ENCODE peak calls at places on chromosome 3, in eight cellular contexts. One of them, this sample, is unnamed.

GRCh38 chr3:31343075-31343474 is 189.7 kb upstream of the STT3B start:
- DNase-seq in SJSA1: no peak
- DNase-seq in right cardiac atrium: no peak
- DNase-seq in esophagus squamous epithelium: no peak
- DNase-seq in CD8-positive, alpha-beta memory T cell: no peak
- DNase-seq in CD8-positive, alpha-beta T cell: no peak
- DNase-seq in AG04450: no peak
- DNase-seq in transverse colon: no peak
- DNase-seq in this sample: no peak

GRCh38 chr3:19885468-19885867 is 48.5 kb downstream of the EFHB start:
- DNase-seq in transverse colon: no peak
- DNase-seq in AG04450: no peak
- DNase-seq in CD8-positive, alpha-beta memory T cell: no peak
- DNase-seq in CD8-positive, alpha-beta T cell: no peak
- DNase-seq in esophagus squamous epithelium: no peak
- DNase-seq in SJSA1: no peak
- DNase-seq in right cardiac atrium: no peak
- DNase-seq in this sample: no peak

GRCh38 chr3:168884353-168884903 is 779.1 kb downstream of the MECOM start:
- DNase-seq in right cardiac atrium: peak
- DNase-seq in transverse colon: peak
- DNase-seq in AG04450: peak
- DNase-seq in CD8-positive, alpha-beta memory T cell: no peak
- DNase-seq in esophagus squamous epithelium: no peak
- DNase-seq in CD8-positive, alpha-beta T cell: no peak
- DNase-seq in SJSA1: no peak
- DNase-seq in this sample: peak

GRCh38 chr3:157920804-157921203 is 185.4 kb downstream of the SHOX2 start:
- DNase-seq in SJSA1: no peak
- DNase-seq in CD8-positive, alpha-beta T cell: no peak
- DNase-seq in AG04450: no peak
- DNase-seq in right cardiac atrium: no peak
- DNase-seq in esophagus squamous epithelium: no peak
- DNase-seq in transverse colon: no peak
- DNase-seq in CD8-positive, alpha-beta memory T cell: no peak
- DNase-seq in this sample: no peak

GRCh38 chr3:32354362-32354778 is 37.3 kb upstream of the CMTM7 start:
- DNase-seq in SJSA1: no peak
- DNase-seq in CD8-positive, alpha-beta memory T cell: no peak
- DNase-seq in AG04450: no peak
- DNase-seq in CD8-positive, alpha-beta T cell: no peak
- DNase-seq in right cardiac atrium: no peak
- DNase-seq in esophagus squamous epithelium: no peak
- DNase-seq in transverse colon: no peak
- DNase-seq in this sample: no peak

GRCh38 chr3:26437678-26438077 is 184.9 kb upstream of the LRRC3B start:
- DNase-seq in CD8-positive, alpha-beta memory T cell: no peak
- DNase-seq in CD8-positive, alpha-beta T cell: no peak
- DNase-seq in esophagus squamous epithelium: no peak
- DNase-seq in SJSA1: no peak
- DNase-seq in transverse colon: no peak
- DNase-seq in AG04450: no peak
- DNase-seq in right cardiac atrium: no peak
- DNase-seq in this sample: peak

GRCh38 chr3:195883801-195884200 is 24.6 kb downstream of the TNK2 start:
- DNase-seq in esophagus squamous epithelium: no peak
- DNase-seq in right cardiac atrium: no peak
- DNase-seq in transverse colon: no peak
- DNase-seq in CD8-positive, alpha-beta memory T cell: no peak
- DNase-seq in AG04450: no peak
- DNase-seq in SJSA1: no peak
- DNase-seq in CD8-positive, alpha-beta T cell: no peak
- DNase-seq in this sample: no peak

GRCh38 chr3:196159952-196160804 is 51.0 kb downstream of the ZDHHC19 start:
- DNase-seq in AG04450: no peak
- DNase-seq in SJSA1: no peak
- DNase-seq in CD8-positive, alpha-beta T cell: no peak
- DNase-seq in CD8-positive, alpha-beta memory T cell: no peak
- DNase-seq in transverse colon: peak
- DNase-seq in right cardiac atrium: no peak
- DNase-seq in esophagus squamous epithelium: peak
- DNase-seq in this sample: peak

GRCh38 chr3:161217496-161217895 is 3.6 kb upstream of the NMD3 start:
- DNase-seq in CD8-positive, alpha-beta T cell: no peak
- DNase-seq in SJSA1: peak
- DNase-seq in transverse colon: no peak
- DNase-seq in AG04450: no peak
- DNase-seq in right cardiac atrium: no peak
- DNase-seq in CD8-positive, alpha-beta memory T cell: no peak
- DNase-seq in esophagus squamous epithelium: no peak
- DNase-seq in this sample: no peak

GRCh38 chr3:17039579-17039978 is 154.8 kb downstream of the PLCL2 start:
- DNase-seq in CD8-positive, alpha-beta memory T cell: no peak
- DNase-seq in esophagus squamous epithelium: no peak
- DNase-seq in right cardiac atrium: no peak
- DNase-seq in AG04450: peak
- DNase-seq in transverse colon: no peak
- DNase-seq in SJSA1: peak
- DNase-seq in CD8-positive, alpha-beta T cell: no peak
- DNase-seq in this sample: peak

GRCh38 chr3:137792633-137793271 is 28.6 kb downstream of the SOX14 start:
- DNase-seq in transverse colon: no peak
- DNase-seq in CD8-positive, alpha-beta T cell: no peak
- DNase-seq in esophagus squamous epithelium: no peak
- DNase-seq in right cardiac atrium: no peak
- DNase-seq in SJSA1: no peak
- DNase-seq in CD8-positive, alpha-beta memory T cell: no peak
- DNase-seq in AG04450: no peak
- DNase-seq in this sample: no peak

GRCh38 chr3:113441051-113441770 is at the start of gene CFAP44:
- DNase-seq in transverse colon: peak
- DNase-seq in esophagus squamous epithelium: no peak
- DNase-seq in right cardiac atrium: peak
- DNase-seq in AG04450: peak
- DNase-seq in CD8-positive, alpha-beta T cell: peak
- DNase-seq in CD8-positive, alpha-beta memory T cell: peak
- DNase-seq in SJSA1: peak
- DNase-seq in this sample: no peak

GRCh38 chr3:106628407-106628806 is 748.8 kb upstream of the CCDC54 start:
- DNase-seq in AG04450: peak
- DNase-seq in CD8-positive, alpha-beta memory T cell: no peak
- DNase-seq in esophagus squamous epithelium: no peak
- DNase-seq in transverse colon: no peak
- DNase-seq in SJSA1: no peak
- DNase-seq in right cardiac atrium: no peak
- DNase-seq in CD8-positive, alpha-beta T cell: no peak
- DNase-seq in this sample: peak

GRCh38 chr3:56911363-56911762 is 109.6 kb upstream of the ARHGEF3 start:
- DNase-seq in esophagus squamous epithelium: no peak
- DNase-seq in CD8-positive, alpha-beta memory T cell: no peak
- DNase-seq in CD8-positive, alpha-beta T cell: no peak
- DNase-seq in transverse colon: no peak
- DNase-seq in SJSA1: no peak
- DNase-seq in AG04450: no peak
- DNase-seq in right cardiac atrium: no peak
- DNase-seq in this sample: no peak

GRCh38 chr3:65342084-65342683 is 654.4 kb upstream of the ADAMTS9 start:
- DNase-seq in CD8-positive, alpha-beta memory T cell: no peak
- DNase-seq in CD8-positive, alpha-beta T cell: no peak
- DNase-seq in right cardiac atrium: peak
- DNase-seq in esophagus squamous epithelium: no peak
- DNase-seq in AG04450: no peak
- DNase-seq in transverse colon: peak
- DNase-seq in SJSA1: peak
- DNase-seq in this sample: peak

GRCh38 chr3:13023251-13024055 is 49.8 kb downstream of the IQSEC1 start:
- DNase-seq in transverse colon: no peak
- DNase-seq in SJSA1: no peak
- DNase-seq in right cardiac atrium: peak
- DNase-seq in esophagus squamous epithelium: no peak
- DNase-seq in AG04450: no peak
- DNase-seq in CD8-positive, alpha-beta T cell: no peak
- DNase-seq in CD8-positive, alpha-beta memory T cell: no peak
- DNase-seq in this sample: no peak

GRCh38 chr3:108552267-108553159 is 36.7 kb downstream of the CIP2A start:
- DNase-seq in esophagus squamous epithelium: no peak
- DNase-seq in CD8-positive, alpha-beta T cell: no peak
- DNase-seq in SJSA1: no peak
- DNase-seq in CD8-positive, alpha-beta memory T cell: no peak
- DNase-seq in transverse colon: no peak
- DNase-seq in right cardiac atrium: no peak
- DNase-seq in AG04450: peak
- DNase-seq in this sample: no peak

GRCh38 chr3:106745344-106746168 is 631.7 kb upstream of the CCDC54 start:
- DNase-seq in CD8-positive, alpha-beta T cell: no peak
- DNase-seq in CD8-positive, alpha-beta memory T cell: no peak
- DNase-seq in transverse colon: no peak
- DNase-seq in AG04450: peak
- DNase-seq in esophagus squamous epithelium: no peak
- DNase-seq in right cardiac atrium: no peak
- DNase-seq in SJSA1: no peak
- DNase-seq in this sample: no peak

GRCh38 chr3:190673157-190673556 is 159.3 kb downstream of the IL1RAP start:
- DNase-seq in SJSA1: no peak
- DNase-seq in CD8-positive, alpha-beta T cell: no peak
- DNase-seq in right cardiac atrium: no peak
- DNase-seq in AG04450: no peak
- DNase-seq in esophagus squamous epithelium: no peak
- DNase-seq in transverse colon: no peak
- DNase-seq in CD8-positive, alpha-beta memory T cell: no peak
- DNase-seq in this sample: no peak
- H3K27ac ChIP-seq in SJSA1: peak
- H3K27ac ChIP-seq in CD8-positive, alpha-beta T cell: no peak
- H3K27ac ChIP-seq in right cardiac atrium: no peak
- H3K27ac ChIP-seq in AG04450: no peak
- H3K27ac ChIP-seq in esophagus squamous epithelium: no peak
- H3K27ac ChIP-seq in transverse colon: no peak
- H3K27ac ChIP-seq in CD8-positive, alpha-beta memory T cell: no peak
- H3K27ac ChIP-seq in this sample: no peak

DNA sequence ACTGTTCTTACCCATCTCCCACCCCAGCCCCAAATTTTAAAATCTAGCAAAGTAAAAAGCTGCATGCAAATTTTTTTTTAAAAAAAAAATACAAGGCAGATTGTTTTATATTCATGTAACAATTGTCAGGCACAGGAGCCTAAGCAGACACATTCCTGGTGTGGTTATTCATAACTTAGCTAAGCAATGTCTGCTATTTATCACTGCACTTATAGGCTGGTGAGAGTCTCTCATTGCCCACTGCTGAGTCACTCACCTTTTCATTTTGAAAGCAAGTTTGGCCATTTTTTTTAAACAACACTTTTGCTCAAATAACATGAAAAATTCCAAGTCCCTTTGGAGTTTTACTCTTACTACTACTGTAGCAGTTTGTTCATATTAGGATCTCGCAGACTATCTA is 413.9 kb downstream of the RBMS3 start:
- DNase-seq in AG04450: peak
- DNase-seq in CD8-positive, alpha-beta memory T cell: no peak
- DNase-seq in SJSA1: peak
- DNase-seq in transverse colon: no peak
- DNase-seq in CD8-positive, alpha-beta T cell: no peak
- DNase-seq in esophagus squamous epithelium: no peak
- DNase-seq in right cardiac atrium: no peak
- DNase-seq in this sample: peak
- H3K27ac ChIP-seq in AG04450: no peak
- H3K27ac ChIP-seq in CD8-positive, alpha-beta memory T cell: no peak
- H3K27ac ChIP-seq in SJSA1: peak
- H3K27ac ChIP-seq in transverse colon: peak
- H3K27ac ChIP-seq in CD8-positive, alpha-beta T cell: no peak
- H3K27ac ChIP-seq in esophagus squamous epithelium: peak
- H3K27ac ChIP-seq in right cardiac atrium: no peak
- H3K27ac ChIP-seq in this sample: peak

GRCh38 chr3:71011565-71012287 is 571.8 kb downstream of the FOXP1 start:
- DNase-seq in transverse colon: no peak
- DNase-seq in CD8-positive, alpha-beta T cell: no peak
- DNase-seq in CD8-positive, alpha-beta memory T cell: no peak
- DNase-seq in AG04450: no peak
- DNase-seq in SJSA1: no peak
- DNase-seq in right cardiac atrium: no peak
- DNase-seq in esophagus squamous epithelium: no peak
- DNase-seq in this sample: peak

GRCh38 chr3:71018794-71019193 is 564.7 kb downstream of the FOXP1 start:
- DNase-seq in CD8-positive, alpha-beta memory T cell: no peak
- DNase-seq in AG04450: no peak
- DNase-seq in CD8-positive, alpha-beta T cell: no peak
- DNase-seq in right cardiac atrium: no peak
- DNase-seq in transverse colon: no peak
- DNase-seq in SJSA1: no peak
- DNase-seq in esophagus squamous epithelium: no peak
- DNase-seq in this sample: no peak

GRCh38 chr3:71012971-71013370 is 570.6 kb downstream of the FOXP1 start:
- DNase-seq in right cardiac atrium: no peak
- DNase-seq in CD8-positive, alpha-beta memory T cell: no peak
- DNase-seq in SJSA1: no peak
- DNase-seq in esophagus squamous epithelium: no peak
- DNase-seq in CD8-positive, alpha-beta T cell: no peak
- DNase-seq in AG04450: no peak
- DNase-seq in transverse colon: no peak
- DNase-seq in this sample: no peak

GRCh38 chr3:71010731-71011455 is 572.6 kb downstream of the FOXP1 start:
- DNase-seq in right cardiac atrium: no peak
- DNase-seq in esophagus squamous epithelium: no peak
- DNase-seq in CD8-positive, alpha-beta T cell: peak
- DNase-seq in transverse colon: no peak
- DNase-seq in AG04450: no peak
- DNase-seq in SJSA1: no peak
- DNase-seq in CD8-positive, alpha-beta memory T cell: no peak
- DNase-seq in this sample: no peak

DNA sequence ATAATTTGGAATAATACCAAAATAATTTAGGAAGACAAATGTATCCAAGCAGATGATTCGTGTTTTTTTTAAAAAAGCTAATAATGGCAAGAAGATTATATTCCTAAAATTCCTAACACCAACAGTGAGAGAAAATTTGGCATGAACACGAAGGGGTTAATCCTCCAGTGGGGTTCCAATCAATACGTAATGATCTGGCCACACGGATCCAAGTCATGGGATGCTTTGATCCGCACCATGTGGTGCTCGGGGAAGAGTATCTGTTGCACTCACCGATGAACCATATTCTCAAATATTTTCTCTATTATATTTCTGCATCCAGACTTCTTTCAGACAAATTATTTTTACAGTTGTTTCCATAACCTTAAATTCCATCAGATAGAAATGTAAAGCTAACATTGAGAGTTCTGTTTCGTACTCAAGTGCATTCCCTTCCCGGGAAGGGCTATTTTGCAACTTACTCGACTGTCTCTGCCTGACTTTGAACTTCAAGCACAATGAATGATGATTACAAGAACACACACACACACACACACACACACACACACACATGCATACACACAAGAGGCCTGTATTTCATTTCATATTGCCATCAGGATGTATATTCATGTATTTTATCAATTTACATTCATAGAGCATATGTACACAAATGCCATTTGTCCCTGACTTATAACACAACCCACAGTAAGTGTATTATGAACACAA is 567.2 kb downstream of the FOXP1 start:
- DNase-seq in right cardiac atrium: no peak
- DNase-seq in SJSA1: no peak
- DNase-seq in CD8-positive, alpha-beta T cell: no peak
- DNase-seq in CD8-positive, alpha-beta memory T cell: no peak
- DNase-seq in esophagus squamous epithelium: no peak
- DNase-seq in transverse colon: no peak
- DNase-seq in AG04450: no peak
- DNase-seq in this sample: no peak
- H3K27ac ChIP-seq in right cardiac atrium: no peak
- H3K27ac ChIP-seq in SJSA1: no peak
- H3K27ac ChIP-seq in CD8-positive, alpha-beta T cell: no peak
- H3K27ac ChIP-seq in CD8-positive, alpha-beta memory T cell: no peak
- H3K27ac ChIP-seq in esophagus squamous epithelium: peak
- H3K27ac ChIP-seq in transverse colon: peak
- H3K27ac ChIP-seq in AG04450: no peak
- H3K27ac ChIP-seq in this sample: no peak

GRCh38 chr3:14392231-14392630 is 10.2 kb upstream of the SLC6A6 start:
- DNase-seq in AG04450: no peak
- DNase-seq in esophagus squamous epithelium: no peak
- DNase-seq in CD8-positive, alpha-beta T cell: no peak
- DNase-seq in CD8-positive, alpha-beta memory T cell: no peak
- DNase-seq in right cardiac atrium: peak
- DNase-seq in transverse colon: no peak
- DNase-seq in SJSA1: no peak
- DNase-seq in this sample: no peak
- H3K27ac ChIP-seq in AG04450: no peak
- H3K27ac ChIP-seq in esophagus squamous epithelium: no peak
- H3K27ac ChIP-seq in CD8-positive, alpha-beta T cell: no peak
- H3K27ac ChIP-seq in CD8-positive, alpha-beta memory T cell: no peak
- H3K27ac ChIP-seq in right cardiac atrium: no peak
- H3K27ac ChIP-seq in transverse colon: no peak
- H3K27ac ChIP-seq in SJSA1: no peak
- H3K27ac ChIP-seq in this sample: no peak

This sample was measured in epithelial cell of prostate.